ENCODE peak calls at places on chromosomes 12 and 14, in eight cellular contexts. Y is adrenal gland; T is mesendoderm; C is lung; J is colonic mucosa; E is naive thymus-derived CD4-positive, alpha-beta T cell; K is Karpas-422; B is trophoblast cell. A is an unnamed sample. For H3K36me3, the result is how much of the 10 kb centered on the place peaks cover.

GRCh38 chr12:26576266-26576665 is 256.7 kb downstream of the ITPR2 start:
- DNase-seq in E (no peak), B (no peak), C (no peak), K (no peak), J (no peak), Y (no peak), T (no peak), A (no peak)

GRCh38 chr12:66491812-66492361 is 187.0 kb downstream of the GRIP1 start:
- DNase-seq in Y (no peak), E (no peak), B (no peak), T (no peak), J (no peak), C (no peak), K (no peak), A (no peak)

GRCh38 chr14:84927096-84927910 is 602.6 kb upstream of the FLRT2 start:
- DNase-seq in B (peak), K (no peak), E (no peak), J (no peak), Y (no peak), C (no peak), T (no peak), A (no peak)

GRCh38 chr12:53588155-53588554 is 38.0 kb downstream of the ATF7 start:
- DNase-seq in J (no peak), B (no peak), C (no peak), T (no peak), K (no peak), E (no peak), Y (no peak), A (no peak)

GRCh38 chr14:75905505-75905904 is 76.3 kb downstream of the TGFB3 start:
- DNase-seq in B (peak), Y (peak), J (peak), E (no peak), K (no peak), C (peak), T (no peak), A (no peak)

GRCh38 chr12:29782821-29783772 is 645 bp downstream of the TMTC1 start:
- DNase-seq in J (peak), B (peak), Y (peak), K (no peak), E (no peak), C (peak), T (peak), A (no peak)

GRCh38 chr14:22536853-22537338 is 52.1 kb downstream of the DAD1 start:
- DNase-seq in J (peak), K (peak), E (no peak), B (peak), C (peak), Y (peak), T (peak), A (no peak)

GRCh38 chr12:26810330-26810729 is 22.7 kb downstream of the ITPR2 start:
- DNase-seq in C (no peak), T (peak), B (peak), J (no peak), Y (no peak), K (no peak), E (no peak), A (no peak)

GRCh38 chr12:111505601-111506036 is 93.5 kb downstream of the ATXN2 start:
- DNase-seq in E (no peak), K (no peak), J (no peak), B (no peak), C (no peak), Y (no peak), T (peak), A (no peak)

GRCh38 chr14:92637228-92637627 is 111.2 kb downstream of the LGMN start:
- DNase-seq in E (no peak), K (no peak), Y (no peak), J (no peak), T (peak), C (no peak), B (no peak), A (no peak)

GRCh38 chr14:90658541-90658967 is 157.7 kb downstream of the TTC7B start:
- DNase-seq in J (no peak), C (no peak), T (peak), K (no peak), E (no peak), Y (no peak), B (peak), A (no peak)

GRCh38 chr14:45227566-45227965 is 25.4 kb downstream of the MIS18BP1 start:
- DNase-seq in B (no peak), T (no peak), K (no peak), Y (no peak), J (no peak), E (no peak), C (no peak), A (no peak)

GRCh38 chr14:45222485-45223262 is 30.3 kb downstream of the MIS18BP1 start:
- DNase-seq in C (no peak), J (no peak), B (no peak), K (no peak), E (no peak), T (no peak), Y (no peak), A (no peak)
- H3K36me3 ChIP-seq in C (under half), J (under half), B (under half), K (half or more), E (under half), T (under half), Y (under half), A (under half)

GRCh38 chr12:18382486-18382885 is 121.2 kb downstream of the PIK3C2G start:
- DNase-seq in J (no peak), T (peak), B (peak), C (no peak), Y (no peak), E (no peak), K (no peak), A (no peak)
- H3K4me3 ChIP-seq in J (no peak), T (no peak), B (no peak), C (no peak), Y (no peak), E (no peak), K (no peak), A (no peak)

GRCh38 chr14:64569108-64570045 is 19.6 kb downstream of the PPP1R36 start:
- DNase-seq in C (peak), Y (peak), E (no peak), J (no peak), T (peak), K (no peak), B (peak), A (no peak)
- H3K27ac ChIP-seq in C (peak), Y (peak), E (no peak), J (no peak), T (no peak), K (no peak), B (peak), A (no peak)

DNA sequence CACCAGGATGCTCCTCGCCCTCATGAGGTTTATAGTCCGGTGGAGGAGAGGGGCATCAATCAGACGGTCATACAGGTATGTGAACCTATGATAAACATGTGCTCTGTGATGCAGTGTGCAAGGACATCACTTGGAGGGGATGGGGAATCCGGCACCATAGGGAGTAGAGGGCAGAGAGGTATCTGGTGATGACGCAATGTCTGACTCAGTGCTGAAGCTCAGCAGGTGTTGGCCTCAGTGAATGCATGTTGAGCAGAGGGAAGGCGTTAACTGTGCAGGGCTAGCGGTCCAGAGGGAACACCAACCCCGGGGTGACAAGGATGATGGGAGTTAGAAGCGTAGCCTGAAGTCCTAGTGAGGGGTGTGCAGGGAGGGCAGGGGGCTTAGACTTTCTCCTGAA is 200.9 kb downstream of the TMEM132C start:
- DNase-seq in Y (no peak), C (no peak), T (peak), K (no peak), J (no peak), E (no peak), B (no peak), A (no peak)
- H3K36me3 ChIP-seq in Y (under half), C (under half), T (under half), K (under half), J (under half), E (under half), B (under half), A (under half)

A was measured in CD4-positive, CD25-positive, alpha-beta regulatory T cell.